ENCODE peak calls at places on chromosome 7, in four cellular contexts. D is endothelial cell, U is GM12864, A is sigmoid colon. C is an unnamed sample.

GRCh38 chr7:25615603-25616002 is 387.3 kb upstream of the NPVF start:
- DNase-seq in U (no peak), A (no peak), D (no peak), C (no peak)

GRCh38 chr7:37920619-37921339 is at the start of gene EPDR1:
- DNase-seq in D (peak; percentile 65), A (peak; percentile 73), U (no peak), C (peak; percentile 30)

GRCh38 chr7:151025924-151026671 is 1.8 kb upstream of the ATG9B start:
- DNase-seq in U (no peak), A (no peak), D (no peak), C (no peak)

GRCh38 chr7:96527133-96527827 is 182.4 kb downstream of the SEM1 start:
- DNase-seq in A (no peak), D (no peak), U (no peak), C (no peak)

GRCh38 chr7:50534690-50535290 is 30.4 kb downstream of the DDC start:
- DNase-seq in D (no peak), U (no peak), A (no peak), C (no peak)

GRCh38 chr7:70674268-70675025 is 457.5 kb upstream of the GALNT17 start:
- DNase-seq in U (no peak), D (no peak), A (no peak), C (no peak)

GRCh38 chr7:151017953-151018420 is 6.3 kb downstream of the ATG9B start:
- DNase-seq in A (peak; percentile 78), U (no peak), D (peak; percentile 93), C (peak; percentile 86)

GRCh38 chr7:128931965-128932861 is 5.5 kb upstream of the IRF5 start:
- DNase-seq in U (no peak), A (peak; percentile 45), D (no peak), C (no peak)

GRCh38 chr7:148701414-148701813 is 2.7 kb downstream of the CUL1 start:
- DNase-seq in U (no peak), D (no peak), A (no peak), C (no peak)

GRCh38 chr7:47405921-47406765 is 175.8 kb downstream of the TNS3 start:
- DNase-seq in A (peak; percentile 88), U (no peak), D (no peak), C (no peak)

GRCh38 chr7:122402235-122402634 is 97.7 kb upstream of the FEZF1 start:
- DNase-seq in A (no peak), U (no peak), D (no peak), C (no peak)

GRCh38 chr7:67918158-67918557 is 921.5 kb downstream of the TYW1 start:
- DNase-seq in U (peak; percentile 15), D (no peak), A (no peak), C (no peak)

GRCh38 chr7:70614237-70614984 is 517.5 kb upstream of the GALNT17 start:
- DNase-seq in A (peak; percentile 87), U (no peak), D (no peak), C (no peak)

GRCh38 chr7:80362677-80363076 is 149.2 kb downstream of the GNAT3 start:
- DNase-seq in A (no peak), U (no peak), D (no peak), C (no peak)

GRCh38 chr7:22356010-22356854 is 722 bp downstream of the RAPGEF5 start:
- DNase-seq in D (peak; percentile 37), U (no peak), A (no peak), C (peak; percentile 27)

GRCh38 chr7:151427705-151428392 is 12.1 kb downstream of the CRYGN start:
- DNase-seq in A (peak; percentile 66), U (no peak), D (no peak), C (no peak)

GRCh38 chr7:28790467-28790866 is 167.7 kb downstream of the TRIL start:
- DNase-seq in D (no peak), A (no peak), U (no peak), C (no peak)

GRCh38 chr7:93884541-93884940 is 6.0 kb downstream of the TFPI2 start:
- DNase-seq in D (no peak), A (no peak), U (no peak), C (no peak)

GRCh38 chr7:127064-127598 is 65.2 kb upstream of the FAM20C start:
- DNase-seq in U (no peak), A (peak; percentile 56), D (no peak), C (no peak)

DNA sequence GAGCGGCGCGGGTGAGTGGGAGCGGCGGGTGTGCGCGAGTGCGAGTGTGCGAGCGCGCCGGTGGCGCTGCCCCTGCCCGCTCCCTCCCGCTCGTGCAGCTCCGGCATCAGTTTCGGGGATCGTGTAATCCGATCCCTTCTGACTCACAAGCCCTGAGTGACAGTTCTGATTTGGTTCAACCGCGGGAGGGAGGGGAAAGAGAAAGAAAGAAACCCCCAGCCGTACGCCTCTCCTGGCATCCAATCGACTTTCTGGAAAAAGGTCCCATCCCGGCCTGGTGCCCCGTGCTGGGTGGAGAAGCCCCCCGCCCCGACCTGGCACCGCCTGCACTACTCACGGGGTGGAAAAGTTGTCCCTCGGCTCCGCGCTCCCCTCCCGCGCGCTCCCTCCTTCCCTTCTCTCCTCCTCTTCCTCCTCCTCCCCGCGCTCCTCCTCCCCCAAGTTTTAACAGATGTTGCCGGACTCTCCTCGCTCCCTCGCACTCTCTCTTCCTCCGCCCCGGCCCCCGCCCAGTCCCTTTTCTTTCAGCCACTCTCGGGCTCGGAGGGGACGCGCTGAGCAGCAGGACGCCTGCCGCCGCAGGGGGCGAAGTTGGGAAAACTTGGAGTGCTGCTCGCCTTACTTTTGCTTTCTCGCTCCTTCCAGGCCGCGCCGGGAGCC is at the start of gene GLI3:
- DNase-seq in D (peak; percentile 82), U (peak; percentile 15), A (peak; percentile 98), C (peak; percentile 87)
- TF ChIP-seq CTCF in D (no peak), U (no peak), A (no peak), C (no peak)

DNA sequence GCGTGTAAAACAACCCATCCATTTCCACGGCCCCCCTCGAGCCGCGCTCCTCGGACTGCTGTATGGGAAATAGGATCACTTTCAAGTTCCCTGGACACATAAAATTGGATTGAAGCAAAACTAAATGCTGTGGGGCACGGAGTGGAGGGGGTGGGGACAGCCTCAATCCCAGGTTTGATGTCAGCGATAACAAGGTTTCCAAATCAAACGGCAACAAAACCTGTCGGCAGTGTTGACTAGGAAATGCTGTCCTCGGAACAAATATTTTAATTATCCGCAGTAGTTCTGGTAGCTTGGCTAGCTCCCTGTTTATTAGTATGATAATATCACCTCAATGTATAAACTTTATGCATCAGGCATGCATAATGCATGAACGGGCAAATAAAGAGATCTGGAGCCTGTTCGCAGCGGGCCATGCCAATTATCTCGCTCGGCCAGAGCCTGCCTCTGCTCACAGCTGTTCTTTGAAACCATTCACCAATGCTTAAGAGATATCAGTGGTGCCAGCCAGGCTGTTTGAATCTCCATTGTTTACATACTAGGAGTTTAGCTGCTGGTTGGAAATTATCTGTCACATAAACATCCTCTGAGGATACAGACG is 161.1 kb downstream of the PAXIP1 start:
- DNase-seq in A (no peak), U (no peak), D (peak; percentile 18), C (no peak)
- TF ChIP-seq CTCF in A (no peak), U (no peak), D (no peak), C (no peak)

GRCh38 chr7:33904680-33905388 is 505 bp upstream of the BMPER start:
- DNase-seq in A (peak; percentile 68), U (no peak), D (peak; percentile 45), C (peak; percentile 46)
- TF ChIP-seq CTCF in A (no peak), U (no peak), D (no peak), C (no peak)

GRCh38 chr7:23462846-23463245 is 7.4 kb downstream of the IGF2BP3 start:
- DNase-seq in U (no peak), D (peak; percentile 8), A (no peak), C (peak; percentile 33)
- TF ChIP-seq CTCF in U (no peak), D (no peak), A (no peak), C (peak; percentile 42)

GRCh38 chr7:8015095-8015745 is 46.6 kb downstream of the GLCCI1 start:
- DNase-seq in U (no peak), A (no peak), D (no peak), C (no peak)
- TF ChIP-seq CTCF in U (no peak), A (no peak), D (no peak), C (no peak)

GRCh38 chr7:130959743-130960207 is 225.8 kb upstream of the KLF14 start:
- DNase-seq in U (no peak), A (no peak), D (no peak), C (no peak)
- TF ChIP-seq CTCF in U (peak; percentile 64), A (no peak), D (peak; percentile 47), C (peak; percentile 56)